ENCODE peak calls at places on chromosome 4, in seven cellular contexts. D, Q, V, H, P, K and B are unnamed samples.

GRCh38 chr4:56575820-56576429 is 70.3 kb downstream of the ARL9 start:
- DNase-seq in D (no peak), Q (no peak), V (no peak), H (peak; percentile 45), P (peak; percentile 64), K (no peak), B (peak; percentile 34)

GRCh38 chr4:73740353-73740778 is at the start of gene CXCL8:
- DNase-seq in D (no peak), Q (no peak), V (no peak), H (peak; percentile 99), P (peak; percentile 83), K (no peak), B (peak; percentile 38)

GRCh38 chr4:141721174-141721573 is 84.8 kb downstream of the IL15 start:
- DNase-seq in D (no peak), Q (no peak), V (no peak), H (no peak), P (peak; percentile 51), K (no peak), B (no peak)

GRCh38 chr4:8371251-8371995 is 69.1 kb downstream of the ACOX3 start:
- DNase-seq in D (no peak), Q (no peak), V (no peak), H (no peak), P (no peak), K (no peak), B (no peak)

GRCh38 chr4:158193171-158193749 is 17.0 kb upstream of the TMEM144 start:
- DNase-seq in D (no peak), Q (no peak), V (no peak), H (peak; percentile 60), P (peak; percentile 47), K (no peak), B (no peak)

GRCh38 chr4:68079918-68080317 is 49.8 kb downstream of the TMPRSS11F start:
- DNase-seq in D (no peak), Q (no peak), V (no peak), H (no peak), P (no peak), K (no peak), B (no peak)

GRCh38 chr4:57044279-57044678 is 65.6 kb downstream of the POLR2B start:
- DNase-seq in D (no peak), Q (no peak), V (no peak), H (no peak), P (peak; percentile 89), K (no peak), B (no peak)

GRCh38 chr4:151652841-151653547 is 107.8 kb downstream of the GATB start:
- DNase-seq in D (no peak), Q (no peak), V (no peak), H (no peak), P (peak; percentile 90), K (no peak), B (no peak)

GRCh38 chr4:25795566-25796454 is 67.0 kb downstream of the SEL1L3 start:
- DNase-seq in D (peak; percentile 88), Q (no peak), V (no peak), H (peak; percentile 28), P (peak; percentile 62), K (peak; percentile 29), B (peak; percentile 32)

GRCh38 chr4:168636506-168637176 is 139.8 kb downstream of the PALLD start:
- DNase-seq in D (no peak), Q (no peak), V (no peak), H (peak; percentile 58), P (peak; percentile 86), K (no peak), B (no peak)

GRCh38 chr4:3792813-3793212 is 26.6 kb downstream of the ADRA2C start:
- DNase-seq in D (peak; percentile 96), Q (no peak), V (no peak), H (no peak), P (no peak), K (peak; percentile 88), B (no peak)

GRCh38 chr4:4270529-4270928 is 19.4 kb downstream of the LYAR start:
- DNase-seq in D (no peak), Q (no peak), V (no peak), H (peak; percentile 79), P (no peak), K (no peak), B (no peak)

GRCh38 chr4:76055005-76055404 is 19.1 kb upstream of the CXCL11 start:
- DNase-seq in D (no peak), Q (no peak), V (no peak), H (no peak), P (no peak), K (no peak), B (no peak)

GRCh38 chr4:77047037-77047436 is 28.8 kb downstream of the CCNI start:
- DNase-seq in D (no peak), Q (no peak), V (no peak), H (peak; percentile 18), P (peak; percentile 55), K (no peak), B (no peak)

GRCh38 chr4:87916636-87917035 is 58.9 kb upstream of the SPP1 start:
- DNase-seq in D (peak; percentile 76), Q (no peak), V (no peak), H (no peak), P (no peak), K (no peak), B (no peak)

GRCh38 chr4:76639292-76639691 is 204.3 kb downstream of the SHROOM3 start:
- DNase-seq in D (no peak), Q (no peak), V (no peak), H (peak; percentile 95), P (peak; percentile 78), K (no peak), B (no peak)

GRCh38 chr4:76624271-76624681 is 189.2 kb downstream of the SHROOM3 start:
- DNase-seq in D (peak; percentile 72), Q (peak; percentile 69), V (no peak), H (peak; percentile 41), P (peak; percentile 92), K (no peak), B (peak; percentile 77)

GRCh38 chr4:118282692-118283091 is 70.1 kb downstream of the PRSS12 start:
- DNase-seq in D (peak; percentile 54), Q (no peak), V (no peak), H (peak; percentile 87), P (peak; percentile 89), K (no peak), B (no peak)

GRCh38 chr4:6030679-6031078 is 12.4 kb upstream of the C4orf50 start:
- DNase-seq in D (no peak), Q (no peak), V (no peak), H (no peak), P (no peak), K (no peak), B (no peak)

GRCh38 chr4:6035786-6036185 is 17.6 kb upstream of the C4orf50 start:
- DNase-seq in D (no peak), Q (no peak), V (no peak), H (no peak), P (no peak), K (no peak), B (no peak)

GRCh38 chr4:6031831-6032230 is 13.6 kb upstream of the C4orf50 start:
- DNase-seq in D (no peak), Q (no peak), V (no peak), H (no peak), P (no peak), K (no peak), B (no peak)

GRCh38 chr4:6033381-6033780 is 15.2 kb upstream of the C4orf50 start:
- DNase-seq in D (no peak), Q (no peak), V (no peak), H (no peak), P (no peak), K (no peak), B (no peak)

GRCh38 chr4:6032249-6033244 is 14.3 kb upstream of the C4orf50 start:
- DNase-seq in D (no peak), Q (no peak), V (no peak), H (peak; percentile 11), P (no peak), K (no peak), B (no peak)
- TF ChIP-seq CTCF in D (peak; percentile 41), Q (no peak), V (no peak), H (no peak), P (no peak), K (no peak), B (no peak)

GRCh38 chr4:15955670-15956069 is 7.3 kb downstream of the FGFBP2 start:
- DNase-seq in D (no peak), Q (no peak), V (no peak), H (peak; percentile 46), P (peak; percentile 29), K (no peak), B (no peak)
- TF ChIP-seq CTCF in D (no peak), Q (no peak), V (no peak), H (peak; percentile 15), P (peak; percentile 35), K (peak; percentile 63), B (peak; percentile 36)

GRCh38 chr4:108775921-108776320 is 13.1 kb upstream of the ETNPPL start:
- DNase-seq in D (peak; percentile 53), Q (no peak), V (no peak), H (no peak), P (no peak), K (no peak), B (no peak)

GRCh38 chr4:108772402-108772801 is 9.5 kb upstream of the ETNPPL start:
- DNase-seq in D (no peak), Q (no peak), V (no peak), H (no peak), P (no peak), K (no peak), B (no peak)

GRCh38 chr4:108779958-108780357 is 17.1 kb upstream of the ETNPPL start:
- DNase-seq in D (no peak), Q (no peak), V (no peak), H (no peak), P (peak; percentile 14), K (no peak), B (no peak)

DNA sequence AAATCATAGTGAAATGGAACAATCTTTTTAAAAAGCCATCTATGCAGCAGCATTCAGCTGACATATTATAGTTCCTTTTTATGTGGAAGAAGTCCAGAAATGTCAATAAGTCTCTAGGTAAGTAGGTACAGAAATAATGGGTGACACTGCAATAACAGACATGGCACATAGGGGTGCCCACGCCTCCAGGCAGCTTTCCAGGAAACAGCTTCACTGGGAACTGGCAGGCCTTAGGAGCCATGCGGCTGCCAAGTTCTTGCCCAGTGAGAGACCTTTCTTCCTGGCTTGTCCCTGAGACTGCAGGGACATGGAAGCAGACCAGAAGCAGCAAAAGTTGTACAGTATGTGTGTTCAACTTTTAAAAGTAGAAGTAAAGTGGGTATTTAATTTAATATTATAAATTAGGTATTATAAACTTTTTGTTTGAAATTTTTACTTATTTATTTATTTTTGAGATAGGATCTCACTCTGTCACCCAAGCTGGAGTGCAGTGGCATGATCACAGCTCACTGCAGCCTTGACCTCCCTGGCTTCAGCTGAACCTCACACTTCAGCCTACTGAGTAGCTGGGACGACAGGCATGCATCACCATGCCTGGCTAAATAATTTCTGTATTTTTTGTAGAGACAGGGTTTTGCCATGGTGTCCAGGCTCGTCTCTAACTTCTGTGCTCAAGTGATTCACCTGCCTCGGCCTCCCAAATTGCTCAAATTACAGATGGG is 12.1 kb upstream of the ETNPPL start:
- DNase-seq in D (no peak), Q (peak; percentile 8), V (no peak), H (peak; percentile 68), P (no peak), K (no peak), B (no peak)
- TF ChIP-seq CTCF in D (peak; percentile 47), Q (peak; percentile 48), V (no peak), H (no peak), P (no peak), K (no peak), B (no peak)

DNA sequence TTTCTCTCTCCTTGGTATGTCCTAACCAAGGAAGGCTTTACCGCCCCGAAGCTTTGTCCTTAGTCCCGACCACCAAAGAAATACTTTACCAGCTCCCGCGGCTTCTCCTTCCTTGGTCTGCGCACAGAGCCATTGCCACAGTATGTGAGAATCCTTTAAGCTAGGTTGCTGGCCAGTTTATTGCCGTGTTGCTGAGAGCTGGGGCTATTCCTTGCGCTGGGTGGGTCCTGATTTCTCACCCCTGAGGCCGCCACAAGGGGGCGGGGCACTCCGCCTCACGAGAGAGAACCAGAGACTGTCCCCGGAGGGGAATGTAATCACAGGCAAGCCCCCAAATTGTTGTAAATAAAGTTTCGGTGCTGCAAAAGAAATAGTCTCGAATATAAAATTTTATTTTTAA is 331.0 kb upstream of the PCDH10 start:
- DNase-seq in D (peak; percentile 91), Q (no peak), V (no peak), H (no peak), P (no peak), K (no peak), B (no peak)
- TF ChIP-seq CTCF in D (peak; percentile 84), Q (no peak), V (no peak), H (no peak), P (no peak), K (no peak), B (no peak)